ENCODE peak calls at places on chromosomes 13 and 19, in seven cellular contexts. K is small intestine, V is fibroblast of pulmonary artery, B is GM04504, R is dorsolateral prefrontal cortex, N is KG1, F is hepatic stellate cell. L is an unnamed sample.

GRCh38 chr13:72400859-72401258 is 326.6 kb downstream of the MZT1 start:
- DNase-seq in K (no peak), V (no peak), B (no peak), R (no peak), N (no peak), F (no peak), L (no peak)

GRCh38 chr19:6718741-6719539 is 1.5 kb downstream of the C3 start:
- DNase-seq in K (no peak), V (peak; percentile 75), B (no peak), R (no peak), N (no peak), F (peak; percentile 49), L (peak; percentile 34)

GRCh38 chr19:28569132-28570114 is 643.5 kb downstream of the UQCRFS1 start:
- DNase-seq in K (no peak), V (no peak), B (no peak), R (no peak), N (no peak), F (no peak), L (no peak)

GRCh38 chr13:98173431-98173921 is 3.6 kb downstream of the RNF113B start:
- DNase-seq in K (no peak), V (peak; percentile 90), B (peak; percentile 96), R (no peak), N (no peak), F (peak; percentile 84), L (no peak)

GRCh38 chr13:50448535-50448981 is 394.9 kb downstream of the DLEU7 start:
- DNase-seq in K (peak; percentile 2), V (no peak), B (no peak), R (no peak), N (no peak), F (no peak), L (no peak)

GRCh38 chr13:34941436-34941834 is 635 bp upstream of the NBEA start:
- DNase-seq in K (no peak), V (no peak), B (no peak), R (no peak), N (no peak), F (no peak), L (no peak)

GRCh38 chr13:95745752-95746151 is 68.8 kb downstream of the DNAJC3 start:
- DNase-seq in K (peak; percentile 20), V (peak; percentile 2), B (no peak), R (no peak), N (no peak), F (no peak), L (no peak)

GRCh38 chr13:105513448-105513847 is 1022.0 kb downstream of the EFNB2 start:
- DNase-seq in K (no peak), V (no peak), B (no peak), R (no peak), N (no peak), F (no peak), L (no peak)

GRCh38 chr13:94617389-94618000 is 15.8 kb downstream of the GPR180 start:
- DNase-seq in K (peak; percentile 37), V (peak; percentile 43), B (no peak), R (no peak), N (no peak), F (no peak), L (no peak)

GRCh38 chr13:59442461-59442860 is 721.3 kb downstream of the DIAPH3 start:
- DNase-seq in K (no peak), V (no peak), B (no peak), R (no peak), N (no peak), F (no peak), L (no peak)

GRCh38 chr13:29159871-29160270 is 339.7 kb downstream of the MTUS2 start:
- DNase-seq in K (no peak), V (no peak), B (no peak), R (no peak), N (no peak), F (no peak), L (no peak)

GRCh38 chr13:78589206-78589605 is 14.1 kb downstream of the POU4F1 start:
- DNase-seq in K (no peak), V (peak; percentile 45), B (no peak), R (no peak), N (no peak), F (no peak), L (no peak)

GRCh38 chr13:97015661-97016350 is 21.5 kb upstream of the OXGR1 start:
- DNase-seq in K (no peak), V (no peak), B (no peak), R (no peak), N (no peak), F (no peak), L (no peak)